ENCODE peak calls at places on chromosomes 3 and 15, in eight cellular contexts. S, G, L, X, U, Y, T and K are unnamed samples.

GRCh38 chr3:167300210-167300609 is 79.9 kb downstream of the ZBBX start:
- DNase-seq in L (no peak), S (no peak), T (no peak), U (no peak), X (no peak), G (no peak), Y (no peak), K (no peak)

GRCh38 chr15:39154136-39154770 is 426.6 kb upstream of the THBS1 start:
- DNase-seq in G (no peak), S (peak), T (no peak), U (no peak), L (no peak), X (no peak), Y (no peak), K (no peak)

GRCh38 chr3:4036046-4036445 is 236.8 kb downstream of the LRRN1 start:
- DNase-seq in X (no peak), S (no peak), T (no peak), U (no peak), Y (no peak), L (no peak), G (no peak), K (no peak)

GRCh38 chr15:90338483-90338980 is 13.6 kb upstream of the ZNF774 start:
- DNase-seq in Y (no peak), T (no peak), L (no peak), G (no peak), X (no peak), U (no peak), S (no peak), K (no peak)

GRCh38 chr3:55491296-55491816 is 4.2 kb upstream of the WNT5A start:
- DNase-seq in X (peak), S (peak), G (no peak), L (no peak), U (no peak), T (no peak), Y (peak), K (no peak)

GRCh38 chr15:62676891-62677290 is 365.7 kb upstream of the TPM1 start:
- DNase-seq in U (no peak), S (no peak), Y (no peak), L (no peak), G (no peak), X (no peak), T (no peak), K (no peak)

GRCh38 chr3:66255865-66256264 is 35.1 kb downstream of the SLC25A26 start:
- DNase-seq in U (no peak), T (no peak), Y (no peak), G (no peak), L (no peak), X (no peak), S (no peak), K (no peak)

GRCh38 chr3:157098823-157099185 is 61.1 kb downstream of the CCNL1 start:
- DNase-seq in S (no peak), Y (peak), G (no peak), T (no peak), X (peak), L (no peak), U (no peak), K (no peak)

GRCh38 chr15:68679961-68680371 is 101.2 kb downstream of the CORO2B start:
- DNase-seq in Y (no peak), G (no peak), U (no peak), X (no peak), L (no peak), S (no peak), T (no peak), K (no peak)

GRCh38 chr3:9826815-9827574 is 16.8 kb downstream of the RPUSD3 start:
- DNase-seq in Y (no peak), L (no peak), G (peak), T (no peak), U (no peak), S (no peak), X (peak), K (peak)

GRCh38 chr3:124178531-124178930 is 186.6 kb upstream of the ROPN1 start:
- DNase-seq in X (peak), Y (peak), L (no peak), G (no peak), T (no peak), S (no peak), U (no peak), K (no peak)

GRCh38 chr3:187986514-187986934 is 167.4 kb upstream of the LPP start:
- DNase-seq in X (peak), Y (peak), G (no peak), T (peak), U (peak), L (no peak), S (no peak), K (no peak)

GRCh38 chr3:163632677-163633076 is 1445.6 kb downstream of the SI start:
- DNase-seq in Y (no peak), L (no peak), U (no peak), X (no peak), G (no peak), T (no peak), S (no peak), K (no peak)

GRCh38 chr3:111735271-111735758 is 123.8 kb upstream of the PHLDB2 start:
- DNase-seq in L (no peak), Y (peak), T (peak), X (peak), G (no peak), S (peak), U (peak), K (no peak)

GRCh38 chr3:65995030-65995429 is 43.7 kb downstream of the MAGI1 start:
- DNase-seq in Y (peak), L (no peak), U (no peak), S (peak), T (peak), G (no peak), X (peak), K (no peak)

GRCh38 chr15:74783072-74783807 is 1.4 kb downstream of the CSK start:
- DNase-seq in G (peak), X (peak), T (no peak), L (no peak), Y (peak), U (peak), S (peak), K (no peak)
- H2AFZ ChIP-seq in G (no peak), X (peak), T (no peak), L (no peak), Y (peak), U (peak), S (no peak), K (no peak)

GRCh38 chr3:16868513-16868912 is 16.2 kb upstream of the PLCL2 start:
- DNase-seq in S (no peak), G (no peak), L (no peak), Y (no peak), X (no peak), U (no peak), T (no peak), K (no peak)
- H2AFZ ChIP-seq in S (no peak), G (peak), L (no peak), Y (no peak), X (no peak), U (no peak), T (no peak), K (no peak)

GRCh38 chr3:37124431-37124830 is 50.0 kb downstream of the LRRFIP2 start:
- DNase-seq in T (no peak), S (no peak), G (no peak), X (peak), L (no peak), U (no peak), Y (no peak), K (no peak)
- H2AFZ ChIP-seq in T (no peak), S (no peak), G (no peak), X (no peak), L (no peak), U (no peak), Y (no peak), K (no peak)

GRCh38 chr15:79451361-79451999 is 19.3 kb downstream of the MINAR1 start:
- DNase-seq in L (no peak), T (no peak), X (no peak), S (no peak), G (no peak), U (no peak), Y (no peak), K (peak)
- H2AFZ ChIP-seq in L (peak), T (no peak), X (no peak), S (no peak), G (no peak), U (no peak), Y (peak), K (no peak)

GRCh38 chr3:186828340-186828739 is 14.2 kb upstream of the ADIPOQ start:
- DNase-seq in X (no peak), G (no peak), U (no peak), Y (no peak), L (no peak), S (no peak), T (no peak), K (no peak)

GRCh38 chr3:186824430-186825139 is 17.9 kb upstream of the ADIPOQ start:
- DNase-seq in G (no peak), X (no peak), L (no peak), Y (no peak), T (no peak), S (no peak), U (no peak), K (peak)

GRCh38 chr3:186826316-186826977 is 16.1 kb upstream of the ADIPOQ start:
- DNase-seq in L (no peak), X (no peak), Y (no peak), S (no peak), G (no peak), T (no peak), U (peak), K (no peak)

GRCh38 chr3:186825294-186825821 is 17.2 kb upstream of the ADIPOQ start:
- DNase-seq in X (peak), Y (peak), T (no peak), G (peak), S (peak), U (no peak), L (no peak), K (peak)

DNA sequence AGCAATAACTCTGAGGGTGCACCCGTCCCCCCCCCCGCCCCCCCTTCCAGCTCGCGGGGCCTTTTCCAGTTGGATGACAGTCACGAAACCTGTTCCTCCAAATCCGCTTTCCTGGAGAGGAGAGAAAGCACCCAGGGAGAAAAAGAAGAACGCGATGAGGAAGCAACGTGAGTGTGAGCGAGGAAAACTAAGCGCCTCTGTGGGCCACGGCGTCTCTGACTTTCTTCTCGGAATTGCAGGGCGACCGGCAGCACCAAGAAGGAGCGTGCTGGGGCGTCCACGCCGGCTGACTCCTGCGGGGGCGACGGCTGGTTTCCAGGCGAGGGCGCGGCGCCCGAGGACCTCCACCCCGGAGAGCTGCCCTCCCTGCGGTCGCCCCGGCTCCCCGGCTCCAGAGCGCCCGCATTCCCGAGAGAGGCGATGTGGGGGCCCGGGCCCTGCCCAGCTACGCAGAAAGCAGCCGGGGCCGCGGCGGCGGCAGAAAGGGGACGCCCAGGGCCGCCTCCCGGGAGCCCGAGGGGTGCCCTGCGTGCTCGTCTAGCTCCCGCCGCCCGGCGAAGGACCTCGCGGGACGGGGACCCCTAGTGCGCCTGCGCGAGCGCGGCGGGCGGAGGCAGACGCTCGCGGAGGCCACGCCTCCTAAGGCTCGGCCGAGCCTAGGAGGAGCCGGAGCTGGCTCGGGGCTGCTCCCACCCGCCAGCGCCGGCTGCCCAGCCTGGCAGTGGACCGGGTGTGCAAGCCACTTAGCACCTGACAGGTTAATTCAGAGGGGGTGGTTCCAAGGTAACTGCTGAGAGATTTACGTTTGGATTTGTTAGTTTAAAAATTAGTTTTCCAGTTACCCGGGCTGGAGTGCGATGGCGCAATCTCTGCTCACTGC is 15.3 kb upstream of the ADIPOQ start:
- DNase-seq in U (peak), T (peak), S (peak), Y (peak), X (peak), G (peak), L (peak), K (peak)
- H2AFZ ChIP-seq in U (peak), T (no peak), S (peak), Y (peak), X (peak), G (peak), L (peak), K (no peak)

DNA sequence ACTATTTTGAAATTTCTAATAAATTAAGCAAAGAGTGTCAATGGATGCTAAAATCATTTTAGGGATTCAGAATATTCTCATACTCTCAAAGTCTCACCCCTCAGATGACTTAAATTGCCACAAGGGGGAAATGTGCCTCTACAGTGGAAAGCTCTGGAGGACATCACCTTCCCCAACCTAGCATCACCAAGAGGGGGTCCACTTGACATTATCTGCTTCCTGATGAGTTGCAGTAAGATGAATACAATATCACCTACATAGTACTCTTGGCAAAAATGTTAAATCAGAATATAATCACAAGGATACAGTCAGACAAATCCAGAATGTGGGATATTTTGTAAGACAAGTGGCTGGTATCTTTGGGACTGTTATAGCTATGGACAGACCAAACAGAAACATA is 290.1 kb downstream of the MFSD1 start:
- DNase-seq in T (no peak), U (no peak), G (no peak), L (no peak), S (no peak), X (no peak), Y (no peak), K (no peak)
- H2AFZ ChIP-seq in T (no peak), U (no peak), G (no peak), L (no peak), S (no peak), X (no peak), Y (no peak), K (no peak)

GRCh38 chr3:36957862-36958686 is 13.2 kb upstream of the TRANK1 start:
- DNase-seq in G (no peak), X (peak), L (no peak), T (no peak), S (peak), U (no peak), Y (peak), K (no peak)
- H2AFZ ChIP-seq in G (peak), X (no peak), L (peak), T (peak), S (no peak), U (no peak), Y (no peak), K (no peak)